ENCODE peak calls at places on chromosome 18, in seven cellular contexts. D is suprapubic skin; T is stimulated activated CD4-positive, alpha-beta T cell treated with anti-CD3 and anti-CD28 coated beads, Interleukin-4, amount 100 ng/mL, for 1 hour; S is stimulated activated CD8-positive, alpha-beta memory T cell treated with anti-CD3 and anti-CD28 coated beads, Interleukin-4, amount 100 ng/mL, for 24 hours; V is T1000; U is T-helper 9 cell; H is HTR-8/SVneo. X is an unnamed sample.
A peak's percentile ranks its signal among the peaks of the same experiment; 100 is the strongest.

GRCh38 chr18:25517881-25518715 is 166.1 kb upstream of the ZNF521 start:
- DNase-seq in D (no peak), T (no peak), S (no peak), V (no peak), U (no peak), H (no peak), X (no peak)

GRCh38 chr18:29979884-29980283 is 1062.7 kb downstream of the DSC3 start:
- DNase-seq in D (no peak), T (no peak), S (no peak), V (no peak), U (no peak), H (no peak), X (no peak)

GRCh38 chr18:2846241-2846637 is 567 bp upstream of the EMILIN2 start:
- DNase-seq in D (peak; percentile 80), T (no peak), S (no peak), V (no peak), U (no peak), H (peak; percentile 22), X (no peak)

GRCh38 chr18:31795747-31796146 is 35.1 kb upstream of the SLC25A52 start:
- DNase-seq in D (no peak), T (no peak), S (no peak), V (no peak), U (no peak), H (no peak), X (no peak)

GRCh38 chr18:46574000-46574739 is 82.8 kb downstream of the LOXHD1 start:
- DNase-seq in D (no peak), T (no peak), S (no peak), V (no peak), U (no peak), H (no peak), X (no peak)

GRCh38 chr18:48023334-48024008 is 93.0 kb upstream of the SMAD2 start:
- DNase-seq in D (peak; percentile 71), T (no peak), S (no peak), V (peak; percentile 79), U (no peak), H (peak; percentile 78), X (peak; percentile 25)

GRCh38 chr18:55732227-55733106 is 144.5 kb upstream of the TCF4 start:
- DNase-seq in D (no peak), T (no peak), S (no peak), V (no peak), U (no peak), H (no peak), X (no peak)

GRCh38 chr18:32549248-32549842 is 78.7 kb upstream of the GAREM1 start:
- DNase-seq in D (no peak), T (peak; percentile 45), S (peak; percentile 20), V (no peak), U (peak; percentile 6), H (peak; percentile 1), X (no peak)

GRCh38 chr18:58364867-58365533 is 263.9 kb downstream of the ALPK2 start:
- DNase-seq in D (no peak), T (no peak), S (no peak), V (peak; percentile 16), U (no peak), H (no peak), X (no peak)

GRCh38 chr18:48308027-48308635 is 101.1 kb downstream of the ZBTB7C start:
- DNase-seq in D (no peak), T (no peak), S (no peak), V (no peak), U (no peak), H (no peak), X (no peak)

GRCh38 chr18:35444636-35445035 is 53.1 kb downstream of the INO80C start:
- DNase-seq in D (no peak), T (no peak), S (no peak), V (no peak), U (no peak), H (no peak), X (no peak)

GRCh38 chr18:70636991-70637390 is 348.1 kb downstream of the SOCS6 start:
- DNase-seq in D (no peak), T (no peak), S (no peak), V (peak; percentile 13), U (no peak), H (no peak), X (no peak)

GRCh38 chr18:5311273-5312009 is 15.9 kb upstream of the ZBTB14 start:
- DNase-seq in D (no peak), T (no peak), S (no peak), V (no peak), U (no peak), H (peak; percentile 8), X (no peak)

GRCh38 chr18:72692086-72692485 is 147.9 kb upstream of the CBLN2 start:
- DNase-seq in D (no peak), T (no peak), S (no peak), V (no peak), U (no peak), H (no peak), X (no peak)

GRCh38 chr18:37084912-37085311 is 256.0 kb downstream of the KIAA1328 start:
- DNase-seq in D (no peak), T (no peak), S (no peak), V (no peak), U (no peak), H (no peak), X (no peak)